ENCODE peak calls at places on chromosome 5, in six cellular contexts. X, K, A, M, S and R are unnamed samples.

GRCh38 chr5:89230178-89230577 is 347.2 kb upstream of the MEF2C start:
- DNase-seq in S (peak; percentile 7), X (no peak), A (no peak), M (no peak), K (no peak), R (no peak)

GRCh38 chr5:56567278-56567677 is 248.1 kb upstream of the MAP3K1 start:
- DNase-seq in S (no peak), X (no peak), K (no peak), M (no peak), A (no peak), R (no peak)

GRCh38 chr5:132258102-132259060 is 885 bp downstream of the PDLIM4 start:
- DNase-seq in A (no peak), M (no peak), X (no peak), K (no peak), S (no peak), R (peak; percentile 71)

GRCh38 chr5:172492097-172492840 is 37.9 kb upstream of the SH3PXD2B start:
- DNase-seq in S (no peak), M (no peak), K (no peak), A (no peak), X (no peak), R (no peak)

GRCh38 chr5:34833991-34834793 is 4.8 kb upstream of the TTC23L start:
- DNase-seq in K (no peak), X (no peak), A (no peak), M (no peak), S (no peak), R (no peak)

GRCh38 chr5:91339053-91339710 is 43.9 kb downstream of the ARRDC3 start:
- DNase-seq in K (no peak), S (no peak), M (no peak), X (no peak), A (no peak), R (peak; percentile 25)

GRCh38 chr5:31280210-31280609 is 86.7 kb downstream of the CDH6 start:
- DNase-seq in A (no peak), S (no peak), X (no peak), K (no peak), M (no peak), R (no peak)

GRCh38 chr5:51377151-51378060 is 5.8 kb upstream of the ISL1 start:
- DNase-seq in S (no peak), A (no peak), X (no peak), M (no peak), K (no peak), R (no peak)

GRCh38 chr5:125609011-125609410 is 814.2 kb upstream of the GRAMD2B start:
- DNase-seq in X (no peak), S (no peak), A (no peak), K (no peak), M (no peak), R (no peak)

GRCh38 chr5:73796164-73797141 is 170.5 kb downstream of the ARHGEF28 start:
- DNase-seq in K (no peak), X (no peak), A (peak; percentile 9), M (no peak), S (peak; percentile 64), R (peak; percentile 53)

GRCh38 chr5:73709536-73710129 is 83.6 kb downstream of the ARHGEF28 start:
- DNase-seq in M (no peak), A (no peak), S (peak; percentile 45), K (no peak), X (no peak), R (peak; percentile 41)

GRCh38 chr5:3602713-3603502 is 7.3 kb downstream of the IRX1 start:
- DNase-seq in A (peak; percentile 52), X (no peak), M (no peak), S (peak; percentile 44), K (peak; percentile 5), R (no peak)

GRCh38 chr5:44002381-44002901 is 386.8 kb downstream of the FGF10 start:
- DNase-seq in M (no peak), A (no peak), K (no peak), X (no peak), S (peak; percentile 87), R (peak; percentile 80)

GRCh38 chr5:59746261-59746765 is 147.2 kb downstream of the PDE4D start:
- DNase-seq in S (no peak), K (no peak), A (no peak), M (no peak), X (no peak), R (peak; percentile 83)

DNA sequence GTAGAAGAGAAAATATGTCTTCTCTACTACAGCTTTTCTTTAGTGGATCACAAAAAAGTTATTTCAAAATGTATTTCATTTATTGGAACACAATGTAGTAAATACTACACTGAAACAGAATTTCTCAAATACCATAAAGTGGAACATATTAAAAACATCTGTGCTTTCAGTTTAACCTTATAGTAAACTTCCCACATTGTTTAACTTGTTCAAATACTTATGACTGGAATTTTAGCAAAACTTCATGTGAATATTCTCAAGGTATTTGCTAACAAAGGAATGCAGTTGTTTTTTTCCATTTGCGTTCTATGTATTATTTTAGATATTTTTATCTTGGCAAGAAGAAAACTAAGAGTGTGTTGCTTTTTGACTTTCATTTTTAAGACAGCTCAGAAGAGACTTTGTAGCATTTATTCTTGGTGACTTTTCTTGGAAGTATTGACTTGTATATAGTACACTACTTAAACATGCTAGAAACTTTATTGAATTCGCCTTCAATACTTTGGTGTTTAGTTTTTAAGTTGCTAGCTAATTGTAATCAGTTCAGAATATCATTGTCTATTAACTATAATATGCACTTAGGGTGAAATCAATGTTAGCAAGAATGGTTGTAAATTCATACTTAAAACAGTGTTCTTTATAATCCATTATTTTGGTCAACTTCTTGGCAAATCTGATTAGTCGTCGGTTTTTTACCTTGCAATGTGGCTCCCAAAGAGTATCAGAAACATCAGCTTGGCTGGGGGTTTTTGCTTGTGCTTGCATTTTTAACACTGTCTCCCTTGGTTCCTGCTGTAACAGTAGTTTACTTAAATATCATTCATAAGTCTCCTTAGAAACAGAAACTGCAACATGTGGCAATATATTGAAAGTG is 5.0 kb upstream of the RHOBTB3 start:
- DNase-seq in S (no peak), A (no peak), X (no peak), M (no peak), K (no peak), R (no peak)
- H3K4me3 ChIP-seq in S (no peak overlapping the region), A (no peak overlapping the region), X (no peak overlapping the region), M (no peak overlapping the region), K (no peak overlapping the region), R (peak overlapping the region; percentile 22)

DNA sequence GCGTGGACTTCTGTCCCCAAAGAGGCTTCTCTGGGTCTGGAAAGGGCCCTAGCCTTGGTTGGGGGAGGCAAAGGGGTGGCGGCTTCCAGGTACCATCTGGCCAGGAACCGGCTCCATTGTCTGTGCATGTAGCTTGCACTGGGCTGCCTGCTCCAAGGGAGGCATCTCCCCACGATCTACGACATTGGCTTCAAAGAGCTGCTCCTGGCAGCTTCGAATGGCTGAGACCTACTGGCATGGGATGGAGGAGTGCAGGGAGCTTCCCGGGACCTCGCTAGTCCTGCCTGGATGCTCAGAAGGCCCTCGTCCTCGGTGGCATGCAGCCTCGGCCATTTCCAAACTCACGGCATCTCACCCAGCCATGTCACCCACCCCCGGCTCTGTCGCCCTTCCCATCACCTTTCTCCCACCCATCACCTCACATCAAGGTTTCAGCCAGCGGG is 137.8 kb downstream of the KCNIP1 start:
- DNase-seq in A (no peak), S (no peak), K (no peak), X (no peak), M (no peak), R (no peak)
- H3K27me3 ChIP-seq in A (no peaks in the 10 kb centered on the region), S (no peaks in the 10 kb centered on the region), K (peaks cover 3% of the 10 kb centered on the region), X (no peaks in the 10 kb centered on the region), M (no peaks in the 10 kb centered on the region), R (no peaks in the 10 kb centered on the region)

GRCh38 chr5:149419532-149420485 is 40.7 kb upstream of the IL17B start:
- DNase-seq in M (no peak), X (no peak), S (no peak), A (peak; percentile 68), K (no peak), R (no peak)

GRCh38 chr5:149417714-149418368 is 38.7 kb upstream of the IL17B start:
- DNase-seq in A (no peak), K (no peak), M (no peak), X (no peak), S (no peak), R (no peak)

GRCh38 chr5:149420509-149421371 is 41.6 kb upstream of the IL17B start:
- DNase-seq in X (no peak), A (no peak), K (no peak), M (no peak), S (no peak), R (no peak)

GRCh38 chr5:149416977-149417713 is 38.1 kb upstream of the IL17B start:
- DNase-seq in K (no peak), M (no peak), S (no peak), X (no peak), A (no peak), R (no peak)

GRCh38 chr5:149418910-149419531 is 39.9 kb upstream of the IL17B start:
- DNase-seq in X (no peak), M (no peak), S (no peak), A (no peak), K (no peak), R (no peak)
- H3K36me3 ChIP-seq in X (no peaks in the 10 kb centered on the region), M (no peaks in the 10 kb centered on the region), S (no peaks in the 10 kb centered on the region), A (no peaks in the 10 kb centered on the region), K (no peaks in the 10 kb centered on the region), R (no peaks in the 10 kb centered on the region)

DNA sequence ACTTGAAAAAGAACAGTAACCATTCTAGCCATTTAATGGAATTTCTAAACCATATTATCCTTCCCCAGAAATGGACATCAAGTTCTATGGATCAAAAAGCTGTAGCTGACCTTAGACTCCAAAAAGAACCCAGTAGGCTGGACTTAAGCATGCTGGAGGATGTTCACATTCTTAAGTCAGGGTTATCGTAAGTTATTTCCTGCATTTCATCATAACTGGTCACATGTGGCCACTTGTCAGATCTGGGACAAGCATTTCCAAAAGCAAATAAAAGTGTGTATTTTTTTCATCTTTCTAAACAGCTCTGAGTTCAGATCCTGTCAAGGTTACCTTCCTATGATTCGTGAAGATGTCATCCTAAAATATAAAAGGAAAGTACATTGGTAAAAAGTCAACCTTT is 274.5 kb upstream of the PTGER4 start:
- DNase-seq in S (no peak), X (no peak), K (no peak), A (no peak), M (no peak), R (no peak)
- H3K4me3 ChIP-seq in S (no peak overlapping the region), X (no peak overlapping the region), K (no peak overlapping the region), A (no peak overlapping the region), M (no peak overlapping the region), R (no peak overlapping the region)

DNA sequence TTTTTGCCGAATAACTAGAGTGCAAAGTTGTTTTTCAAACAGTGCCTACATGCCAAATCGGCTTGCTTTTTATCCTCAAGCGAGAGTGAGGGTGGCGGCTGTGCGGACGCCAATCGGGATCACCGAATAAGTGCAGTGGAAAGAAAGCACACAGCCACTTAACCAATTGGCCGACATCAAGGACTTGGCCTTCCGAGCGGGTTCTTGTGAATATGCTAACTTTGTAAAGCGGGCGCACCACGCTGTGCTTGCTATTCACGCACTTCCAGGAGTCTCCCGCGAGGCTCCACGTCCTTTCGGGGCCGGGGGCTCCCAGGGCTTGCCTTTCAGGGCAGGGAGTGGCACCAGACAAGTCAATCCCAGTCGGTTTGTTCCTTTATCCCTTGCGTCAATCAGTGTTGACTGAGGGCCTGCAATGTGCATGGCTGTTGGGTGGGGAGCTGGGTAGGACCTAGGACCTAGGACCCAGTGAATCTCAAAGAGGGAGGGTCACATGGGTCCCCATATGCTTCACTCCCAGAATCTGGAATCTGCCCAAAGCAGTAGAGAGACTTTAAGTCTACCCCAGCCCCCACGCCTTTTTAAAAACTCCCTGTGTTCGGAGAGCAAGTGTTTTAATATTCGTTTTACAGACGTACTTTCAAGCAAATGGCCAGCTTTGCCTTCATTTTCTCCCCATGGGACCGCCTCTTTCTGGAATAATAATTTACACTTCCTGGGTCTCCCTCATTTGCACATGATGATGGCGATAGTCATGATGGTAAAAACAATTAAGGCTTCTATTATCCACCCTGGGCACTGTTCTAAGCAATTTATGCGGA is 2.0 kb upstream of the GCNT4 start:
- DNase-seq in X (no peak), S (peak; percentile 49), M (no peak), A (peak; percentile 13), K (no peak), R (no peak)
- H3K27me3 ChIP-seq in X (no peaks in the 10 kb centered on the region), S (no peaks in the 10 kb centered on the region), M (no peaks in the 10 kb centered on the region), A (no peaks in the 10 kb centered on the region), K (no peaks in the 10 kb centered on the region), R (no peaks in the 10 kb centered on the region)

GRCh38 chr5:157303667-157304327 is 37.9 kb downstream of the CYFIP2 start:
- DNase-seq in A (peak; percentile 61), S (peak; percentile 19), X (peak; percentile 46), M (peak; percentile 63), K (no peak), R (no peak)
- H3K36me3 ChIP-seq in A (no peaks in the 10 kb centered on the region), S (no peaks in the 10 kb centered on the region), X (peaks cover 52% of the 10 kb centered on the region), M (peaks cover 32% of the 10 kb centered on the region), K (no peaks in the 10 kb centered on the region), R (no peaks in the 10 kb centered on the region)